ENCODE peak calls at places on chromosomes 16 and 17, in six cellular contexts. W is dermis microvascular lymphatic vessel endothelial cell, O is cardiac septum, H is neural crest cell, D is frontal cortex, I is LHCN-M2. B is an unnamed sample.

GRCh38 chr16:48546774-48547173 is 63.2 kb downstream of the N4BP1 start:
- DNase-seq in W (peak; percentile 29), O (no peak), H (no peak), D (no peak), I (no peak), B (peak; percentile 3)

GRCh38 chr16:77974883-77975282 is 47.5 kb upstream of the CLEC3A start:
- DNase-seq in W (peak; percentile 23), O (no peak), H (no peak), D (no peak), I (no peak), B (no peak)

GRCh38 chr16:66510298-66510697 is 39.6 kb downstream of the TK2 start:
- DNase-seq in W (no peak), O (no peak), H (no peak), D (no peak), I (no peak), B (no peak)

GRCh38 chr16:59252317-59252716 is 518.2 kb upstream of the GOT2 start:
- DNase-seq in W (no peak), O (no peak), H (no peak), D (no peak), I (no peak), B (no peak)

GRCh38 chr17:35046740-35047283 is 16.7 kb downstream of the RFFL start:
- DNase-seq in W (peak; percentile 91), O (no peak), H (no peak), D (no peak), I (peak; percentile 78), B (no peak)

GRCh38 chr16:57645691-57646387 is 17.4 kb downstream of the ADGRG1 start:
- DNase-seq in W (peak; percentile 90), O (peak; percentile 84), H (no peak), D (no peak), I (peak; percentile 38), B (no peak)

GRCh38 chr17:28812980-28813377 is 29.6 kb downstream of the FAM222B start:
- DNase-seq in W (peak; percentile 88), O (no peak), H (no peak), D (no peak), I (no peak), B (no peak)

GRCh38 chr17:42809250-42809649 is 10.6 kb downstream of the CNTD1 start:
- DNase-seq in W (no peak), O (no peak), H (no peak), D (peak; percentile 54), I (peak; percentile 60), B (no peak)

GRCh38 chr17:67067571-67068517 is 23.5 kb downstream of the CACNG1 start:
- DNase-seq in W (no peak), O (no peak), H (no peak), D (no peak), I (no peak), B (no peak)

GRCh38 chr16:84979516-84979915 is 31.8 kb downstream of the ZDHHC7 start:
- DNase-seq in W (no peak), O (no peak), H (no peak), D (no peak), I (no peak), B (no peak)

GRCh38 chr17:11935734-11936406 is 61.4 kb downstream of the ZNF18 start:
- DNase-seq in W (peak; percentile 45), O (no peak), H (peak; percentile 85), D (peak; percentile 40), I (peak; percentile 53), B (peak; percentile 31)

GRCh38 chr17:80461527-80462166 is 14.8 kb downstream of the NPTX1 start:
- DNase-seq in W (no peak), O (no peak), H (no peak), D (no peak), I (no peak), B (no peak)

GRCh38 chr16:3472878-3473595 is 22.3 kb downstream of the C16orf90 start:
- DNase-seq in W (no peak), O (no peak), H (no peak), D (no peak), I (peak; percentile 65), B (no peak)

GRCh38 chr16:80993293-80993691 is 13.4 kb downstream of the CMC2 start:
- DNase-seq in W (peak; percentile 52), O (no peak), H (no peak), D (no peak), I (peak; percentile 82), B (no peak)

GRCh38 chr16:57478396-57479024 is 7.8 kb downstream of the DOK4 start:
- DNase-seq in W (no peak), O (peak; percentile 59), H (no peak), D (no peak), I (no peak), B (no peak)

GRCh38 chr17:71983828-71984227 is 137.0 kb upstream of the SOX9 start:
- DNase-seq in W (no peak), O (no peak), H (no peak), D (no peak), I (no peak), B (no peak)

GRCh38 chr17:82216301-82217119 is 3.9 kb upstream of the CCDC57 start:
- DNase-seq in W (peak; percentile 49), O (peak; percentile 93), H (no peak), D (no peak), I (peak; percentile 92), B (no peak)